ENCODE peak calls at places on chromosome 2, in six cellular contexts. S is renal cortical epithelial cell; B is CD4-positive, alpha-beta memory T cell; T is left lung; K is tibial artery; W is ELR. R is an unnamed sample.

GRCh38 chr2:2843969-2844548 is 513.0 kb upstream of the MYT1L start:
- DNase-seq in T (no peak), S (no peak), K (no peak), B (no peak), W (no peak), R (no peak)

GRCh38 chr2:109497447-109497846 is 116.3 kb downstream of the SEPTIN10 start:
- DNase-seq in W (peak), B (no peak), S (no peak), K (no peak), T (no peak), R (no peak)

GRCh38 chr2:41736586-41736985 is 311.2 kb upstream of the PKDCC start:
- DNase-seq in W (no peak), K (no peak), T (no peak), B (no peak), S (peak), R (no peak)

GRCh38 chr2:50783116-50783515 is 248.8 kb downstream of the NRXN1 start:
- DNase-seq in T (no peak), K (no peak), W (no peak), B (no peak), S (no peak), R (no peak)

GRCh38 chr2:72027426-72028161 is 120.1 kb downstream of the CYP26B1 start:
- DNase-seq in K (peak), T (no peak), B (no peak), S (no peak), W (peak), R (no peak)

GRCh38 chr2:65129276-65129612 is 662 bp downstream of the RAB1A start:
- DNase-seq in B (no peak), K (no peak), T (no peak), S (no peak), W (no peak), R (peak)

GRCh38 chr2:38171208-38171858 is 95.4 kb upstream of the CYP1B1 start:
- DNase-seq in B (no peak), K (no peak), S (no peak), T (no peak), W (no peak), R (no peak)

GRCh38 chr2:127465258-127465657 is 47.0 kb downstream of the PROC start:
- DNase-seq in T (no peak), W (no peak), B (no peak), K (no peak), S (no peak), R (no peak)